ENCODE peak calls at places on chromosomes 3 and 15, in seven cellular contexts. One of them, this sample, is unnamed.

GRCh38 chr3:47057212-47057671 is 77.8 kb downstream of the NBEAL2 start:
- DNase-seq in activated CD8-positive, alpha-beta memory T cell treated with anti-CD3 and anti-CD28 coated beads for 48 hours: peak
- DNase-seq in erythroblast: no peak
- DNase-seq in activated naive CD8-positive, alpha-beta T cell treated with anti-CD3 and anti-CD28 coated beads for 36 hours: peak
- DNase-seq in skeletal muscle cell: no peak
- DNase-seq in GM12865: peak
- DNase-seq in NCI-H2029 treated with DMSO at 0.1 percent for 48 hours: no peak
- DNase-seq in this sample: no peak

GRCh38 chr3:37147676-37148075 is 26.7 kb downstream of the LRRFIP2 start:
- DNase-seq in activated CD8-positive, alpha-beta memory T cell treated with anti-CD3 and anti-CD28 coated beads for 48 hours: no peak
- DNase-seq in erythroblast: no peak
- DNase-seq in activated naive CD8-positive, alpha-beta T cell treated with anti-CD3 and anti-CD28 coated beads for 36 hours: no peak
- DNase-seq in skeletal muscle cell: no peak
- DNase-seq in GM12865: no peak
- DNase-seq in NCI-H2029 treated with DMSO at 0.1 percent for 48 hours: no peak
- DNase-seq in this sample: no peak

GRCh38 chr3:18019178-18019530 is 276.7 kb upstream of the TBC1D5 start:
- DNase-seq in activated CD8-positive, alpha-beta memory T cell treated with anti-CD3 and anti-CD28 coated beads for 48 hours: no peak
- DNase-seq in erythroblast: no peak
- DNase-seq in activated naive CD8-positive, alpha-beta T cell treated with anti-CD3 and anti-CD28 coated beads for 36 hours: no peak
- DNase-seq in skeletal muscle cell: no peak
- DNase-seq in GM12865: no peak
- DNase-seq in NCI-H2029 treated with DMSO at 0.1 percent for 48 hours: no peak
- DNase-seq in this sample: no peak

GRCh38 chr3:85576091-85576690 is 617.4 kb downstream of the CADM2 start:
- DNase-seq in activated CD8-positive, alpha-beta memory T cell treated with anti-CD3 and anti-CD28 coated beads for 48 hours: no peak
- DNase-seq in erythroblast: peak
- DNase-seq in activated naive CD8-positive, alpha-beta T cell treated with anti-CD3 and anti-CD28 coated beads for 36 hours: peak
- DNase-seq in skeletal muscle cell: no peak
- DNase-seq in GM12865: peak
- DNase-seq in NCI-H2029 treated with DMSO at 0.1 percent for 48 hours: peak
- DNase-seq in this sample: peak

GRCh38 chr3:128504957-128505730 is 12.1 kb upstream of the GATA2 start:
- DNase-seq in activated CD8-positive, alpha-beta memory T cell treated with anti-CD3 and anti-CD28 coated beads for 48 hours: no peak
- DNase-seq in erythroblast: peak
- DNase-seq in activated naive CD8-positive, alpha-beta T cell treated with anti-CD3 and anti-CD28 coated beads for 36 hours: no peak
- DNase-seq in skeletal muscle cell: no peak
- DNase-seq in GM12865: no peak
- DNase-seq in NCI-H2029 treated with DMSO at 0.1 percent for 48 hours: no peak
- DNase-seq in this sample: no peak

GRCh38 chr3:52054689-52055511 is 1.5 kb downstream of the DUSP7 start:
- DNase-seq in activated CD8-positive, alpha-beta memory T cell treated with anti-CD3 and anti-CD28 coated beads for 48 hours: no peak
- DNase-seq in erythroblast: peak
- DNase-seq in activated naive CD8-positive, alpha-beta T cell treated with anti-CD3 and anti-CD28 coated beads for 36 hours: peak
- DNase-seq in skeletal muscle cell: no peak
- DNase-seq in GM12865: no peak
- DNase-seq in NCI-H2029 treated with DMSO at 0.1 percent for 48 hours: no peak
- DNase-seq in this sample: peak

GRCh38 chr3:143718463-143718862 is 129.8 kb downstream of the SLC9A9 start:
- DNase-seq in activated CD8-positive, alpha-beta memory T cell treated with anti-CD3 and anti-CD28 coated beads for 48 hours: no peak
- DNase-seq in erythroblast: no peak
- DNase-seq in activated naive CD8-positive, alpha-beta T cell treated with anti-CD3 and anti-CD28 coated beads for 36 hours: no peak
- DNase-seq in skeletal muscle cell: no peak
- DNase-seq in GM12865: no peak
- DNase-seq in NCI-H2029 treated with DMSO at 0.1 percent for 48 hours: peak
- DNase-seq in this sample: no peak

GRCh38 chr3:193812078-193812725 is 219.2 kb downstream of the OPA1 start:
- DNase-seq in activated CD8-positive, alpha-beta memory T cell treated with anti-CD3 and anti-CD28 coated beads for 48 hours: no peak
- DNase-seq in erythroblast: no peak
- DNase-seq in activated naive CD8-positive, alpha-beta T cell treated with anti-CD3 and anti-CD28 coated beads for 36 hours: no peak
- DNase-seq in skeletal muscle cell: no peak
- DNase-seq in GM12865: no peak
- DNase-seq in NCI-H2029 treated with DMSO at 0.1 percent for 48 hours: no peak
- DNase-seq in this sample: no peak

GRCh38 chr15:98896802-98897732 is 110.5 kb downstream of the PGPEP1L start:
- DNase-seq in activated CD8-positive, alpha-beta memory T cell treated with anti-CD3 and anti-CD28 coated beads for 48 hours: no peak
- DNase-seq in erythroblast: peak
- DNase-seq in activated naive CD8-positive, alpha-beta T cell treated with anti-CD3 and anti-CD28 coated beads for 36 hours: no peak
- DNase-seq in skeletal muscle cell: peak
- DNase-seq in GM12865: no peak
- DNase-seq in NCI-H2029 treated with DMSO at 0.1 percent for 48 hours: no peak
- DNase-seq in this sample: no peak

GRCh38 chr15:29924750-29925149 is 102.5 kb upstream of the TJP1 start:
- DNase-seq in activated CD8-positive, alpha-beta memory T cell treated with anti-CD3 and anti-CD28 coated beads for 48 hours: no peak
- DNase-seq in erythroblast: no peak
- DNase-seq in activated naive CD8-positive, alpha-beta T cell treated with anti-CD3 and anti-CD28 coated beads for 36 hours: no peak
- DNase-seq in skeletal muscle cell: no peak
- DNase-seq in GM12865: no peak
- DNase-seq in NCI-H2029 treated with DMSO at 0.1 percent for 48 hours: no peak
- DNase-seq in this sample: peak

GRCh38 chr3:56862352-56863062 is 60.8 kb upstream of the ARHGEF3 start:
- DNase-seq in activated CD8-positive, alpha-beta memory T cell treated with anti-CD3 and anti-CD28 coated beads for 48 hours: no peak
- DNase-seq in erythroblast: no peak
- DNase-seq in activated naive CD8-positive, alpha-beta T cell treated with anti-CD3 and anti-CD28 coated beads for 36 hours: peak
- DNase-seq in skeletal muscle cell: peak
- DNase-seq in GM12865: peak
- DNase-seq in NCI-H2029 treated with DMSO at 0.1 percent for 48 hours: no peak
- DNase-seq in this sample: no peak

GRCh38 chr3:4474683-4475490 is 7.8 kb upstream of the SUMF1 start:
- DNase-seq in activated CD8-positive, alpha-beta memory T cell treated with anti-CD3 and anti-CD28 coated beads for 48 hours: no peak
- DNase-seq in erythroblast: no peak
- DNase-seq in activated naive CD8-positive, alpha-beta T cell treated with anti-CD3 and anti-CD28 coated beads for 36 hours: peak
- DNase-seq in skeletal muscle cell: peak
- DNase-seq in GM12865: peak
- DNase-seq in NCI-H2029 treated with DMSO at 0.1 percent for 48 hours: no peak
- DNase-seq in this sample: no peak

GRCh38 chr3:50627407-50628051 is 10.6 kb downstream of the MAPKAPK3 start:
- DNase-seq in activated CD8-positive, alpha-beta memory T cell treated with anti-CD3 and anti-CD28 coated beads for 48 hours: no peak
- DNase-seq in erythroblast: peak
- DNase-seq in activated naive CD8-positive, alpha-beta T cell treated with anti-CD3 and anti-CD28 coated beads for 36 hours: no peak
- DNase-seq in skeletal muscle cell: peak
- DNase-seq in GM12865: no peak
- DNase-seq in NCI-H2029 treated with DMSO at 0.1 percent for 48 hours: no peak
- DNase-seq in this sample: no peak

GRCh38 chr3:56988874-56989433 is 71.5 kb upstream of the SPATA12 start:
- DNase-seq in activated CD8-positive, alpha-beta memory T cell treated with anti-CD3 and anti-CD28 coated beads for 48 hours: peak
- DNase-seq in erythroblast: peak
- DNase-seq in activated naive CD8-positive, alpha-beta T cell treated with anti-CD3 and anti-CD28 coated beads for 36 hours: peak
- DNase-seq in skeletal muscle cell: no peak
- DNase-seq in GM12865: peak
- DNase-seq in NCI-H2029 treated with DMSO at 0.1 percent for 48 hours: peak
- DNase-seq in this sample: peak

GRCh38 chr15:42364529-42364928 is 5.2 kb downstream of the CAPN3 start:
- DNase-seq in activated CD8-positive, alpha-beta memory T cell treated with anti-CD3 and anti-CD28 coated beads for 48 hours: no peak
- DNase-seq in erythroblast: no peak
- DNase-seq in activated naive CD8-positive, alpha-beta T cell treated with anti-CD3 and anti-CD28 coated beads for 36 hours: no peak
- DNase-seq in skeletal muscle cell: no peak
- DNase-seq in GM12865: no peak
- DNase-seq in NCI-H2029 treated with DMSO at 0.1 percent for 48 hours: no peak
- DNase-seq in this sample: no peak

GRCh38 chr3:4983739-4984510 is 4.7 kb downstream of the BHLHE40 start:
- DNase-seq in activated CD8-positive, alpha-beta memory T cell treated with anti-CD3 and anti-CD28 coated beads for 48 hours: peak
- DNase-seq in erythroblast: peak
- DNase-seq in activated naive CD8-positive, alpha-beta T cell treated with anti-CD3 and anti-CD28 coated beads for 36 hours: peak
- DNase-seq in skeletal muscle cell: peak
- DNase-seq in GM12865: peak
- DNase-seq in NCI-H2029 treated with DMSO at 0.1 percent for 48 hours: no peak
- DNase-seq in this sample: peak

GRCh38 chr3:10378742-10379141 is 57.8 kb upstream of the SEC13 start:
- DNase-seq in activated CD8-positive, alpha-beta memory T cell treated with anti-CD3 and anti-CD28 coated beads for 48 hours: no peak
- DNase-seq in erythroblast: no peak
- DNase-seq in activated naive CD8-positive, alpha-beta T cell treated with anti-CD3 and anti-CD28 coated beads for 36 hours: no peak
- DNase-seq in skeletal muscle cell: no peak
- DNase-seq in GM12865: no peak
- DNase-seq in NCI-H2029 treated with DMSO at 0.1 percent for 48 hours: no peak
- DNase-seq in this sample: no peak

GRCh38 chr3:115245899-115246298 is 98.8 kb upstream of the ZBTB20 start:
- DNase-seq in activated CD8-positive, alpha-beta memory T cell treated with anti-CD3 and anti-CD28 coated beads for 48 hours: no peak
- DNase-seq in erythroblast: no peak
- DNase-seq in activated naive CD8-positive, alpha-beta T cell treated with anti-CD3 and anti-CD28 coated beads for 36 hours: no peak
- DNase-seq in skeletal muscle cell: no peak
- DNase-seq in GM12865: no peak
- DNase-seq in NCI-H2029 treated with DMSO at 0.1 percent for 48 hours: no peak
- DNase-seq in this sample: no peak

GRCh38 chr3:161295325-161295724 is 74.2 kb downstream of the NMD3 start:
- DNase-seq in activated CD8-positive, alpha-beta memory T cell treated with anti-CD3 and anti-CD28 coated beads for 48 hours: no peak
- DNase-seq in erythroblast: no peak
- DNase-seq in activated naive CD8-positive, alpha-beta T cell treated with anti-CD3 and anti-CD28 coated beads for 36 hours: no peak
- DNase-seq in skeletal muscle cell: no peak
- DNase-seq in GM12865: no peak
- DNase-seq in NCI-H2029 treated with DMSO at 0.1 percent for 48 hours: no peak
- DNase-seq in this sample: no peak

GRCh38 chr3:38278841-38279240 is 3.3 kb upstream of the SLC22A14 start:
- DNase-seq in activated CD8-positive, alpha-beta memory T cell treated with anti-CD3 and anti-CD28 coated beads for 48 hours: no peak
- DNase-seq in erythroblast: no peak
- DNase-seq in activated naive CD8-positive, alpha-beta T cell treated with anti-CD3 and anti-CD28 coated beads for 36 hours: no peak
- DNase-seq in skeletal muscle cell: no peak
- DNase-seq in GM12865: no peak
- DNase-seq in NCI-H2029 treated with DMSO at 0.1 percent for 48 hours: no peak
- DNase-seq in this sample: no peak

GRCh38 chr15:34043391-34043790 is 4.4 kb upstream of the AVEN start:
- DNase-seq in activated CD8-positive, alpha-beta memory T cell treated with anti-CD3 and anti-CD28 coated beads for 48 hours: no peak
- DNase-seq in erythroblast: no peak
- DNase-seq in activated naive CD8-positive, alpha-beta T cell treated with anti-CD3 and anti-CD28 coated beads for 36 hours: no peak
- DNase-seq in skeletal muscle cell: no peak
- DNase-seq in GM12865: no peak
- DNase-seq in NCI-H2029 treated with DMSO at 0.1 percent for 48 hours: no peak
- DNase-seq in this sample: no peak

GRCh38 chr3:20037255-20037996 is 2.8 kb upstream of the KAT2B start:
- DNase-seq in activated CD8-positive, alpha-beta memory T cell treated with anti-CD3 and anti-CD28 coated beads for 48 hours: no peak
- DNase-seq in erythroblast: no peak
- DNase-seq in activated naive CD8-positive, alpha-beta T cell treated with anti-CD3 and anti-CD28 coated beads for 36 hours: no peak
- DNase-seq in skeletal muscle cell: no peak
- DNase-seq in GM12865: no peak
- DNase-seq in NCI-H2029 treated with DMSO at 0.1 percent for 48 hours: no peak
- DNase-seq in this sample: no peak

GRCh38 chr3:36700537-36701248 is 63.7 kb downstream of the DCLK3 start:
- DNase-seq in activated CD8-positive, alpha-beta memory T cell treated with anti-CD3 and anti-CD28 coated beads for 48 hours: no peak
- DNase-seq in erythroblast: peak
- DNase-seq in activated naive CD8-positive, alpha-beta T cell treated with anti-CD3 and anti-CD28 coated beads for 36 hours: peak
- DNase-seq in skeletal muscle cell: peak
- DNase-seq in GM12865: peak
- DNase-seq in NCI-H2029 treated with DMSO at 0.1 percent for 48 hours: peak
- DNase-seq in this sample: no peak

GRCh38 chr15:45026646-45027045 is 3.7 kb downstream of the SORD start:
- DNase-seq in activated CD8-positive, alpha-beta memory T cell treated with anti-CD3 and anti-CD28 coated beads for 48 hours: no peak
- DNase-seq in erythroblast: peak
- DNase-seq in activated naive CD8-positive, alpha-beta T cell treated with anti-CD3 and anti-CD28 coated beads for 36 hours: no peak
- DNase-seq in skeletal muscle cell: no peak
- DNase-seq in GM12865: no peak
- DNase-seq in NCI-H2029 treated with DMSO at 0.1 percent for 48 hours: no peak
- DNase-seq in this sample: no peak

GRCh38 chr15:25333049-25333448 is 105.8 kb downstream of the UBE3A start:
- DNase-seq in activated CD8-positive, alpha-beta memory T cell treated with anti-CD3 and anti-CD28 coated beads for 48 hours: no peak
- DNase-seq in erythroblast: no peak
- DNase-seq in activated naive CD8-positive, alpha-beta T cell treated with anti-CD3 and anti-CD28 coated beads for 36 hours: no peak
- DNase-seq in skeletal muscle cell: no peak
- DNase-seq in GM12865: no peak
- DNase-seq in NCI-H2029 treated with DMSO at 0.1 percent for 48 hours: no peak
- DNase-seq in this sample: peak

GRCh38 chr3:8851703-8852102 is 82.3 kb upstream of the OXTR start:
- DNase-seq in activated CD8-positive, alpha-beta memory T cell treated with anti-CD3 and anti-CD28 coated beads for 48 hours: no peak
- DNase-seq in erythroblast: no peak
- DNase-seq in activated naive CD8-positive, alpha-beta T cell treated with anti-CD3 and anti-CD28 coated beads for 36 hours: no peak
- DNase-seq in skeletal muscle cell: no peak
- DNase-seq in GM12865: no peak
- DNase-seq in NCI-H2029 treated with DMSO at 0.1 percent for 48 hours: no peak
- DNase-seq in this sample: no peak

GRCh38 chr15:36903195-36903594 is 197.2 kb downstream of the MEIS2 start:
- DNase-seq in activated CD8-positive, alpha-beta memory T cell treated with anti-CD3 and anti-CD28 coated beads for 48 hours: no peak
- DNase-seq in erythroblast: no peak
- DNase-seq in activated naive CD8-positive, alpha-beta T cell treated with anti-CD3 and anti-CD28 coated beads for 36 hours: no peak
- DNase-seq in skeletal muscle cell: no peak
- DNase-seq in GM12865: no peak
- DNase-seq in NCI-H2029 treated with DMSO at 0.1 percent for 48 hours: no peak
- DNase-seq in this sample: no peak

GRCh38 chr3:125220183-125220582 is 7.6 kb upstream of the SLC12A8 start:
- DNase-seq in activated CD8-positive, alpha-beta memory T cell treated with anti-CD3 and anti-CD28 coated beads for 48 hours: no peak
- DNase-seq in erythroblast: no peak
- DNase-seq in activated naive CD8-positive, alpha-beta T cell treated with anti-CD3 and anti-CD28 coated beads for 36 hours: no peak
- DNase-seq in skeletal muscle cell: no peak
- DNase-seq in GM12865: no peak
- DNase-seq in NCI-H2029 treated with DMSO at 0.1 percent for 48 hours: no peak
- DNase-seq in this sample: no peak

GRCh38 chr3:127959873-127960272 is 44.8 kb downstream of the KBTBD12 start:
- DNase-seq in activated CD8-positive, alpha-beta memory T cell treated with anti-CD3 and anti-CD28 coated beads for 48 hours: no peak
- DNase-seq in erythroblast: peak
- DNase-seq in activated naive CD8-positive, alpha-beta T cell treated with anti-CD3 and anti-CD28 coated beads for 36 hours: no peak
- DNase-seq in skeletal muscle cell: no peak
- DNase-seq in GM12865: peak
- DNase-seq in NCI-H2029 treated with DMSO at 0.1 percent for 48 hours: no peak
- DNase-seq in this sample: peak

GRCh38 chr15:35137175-35137574 is 52.1 kb upstream of the NANOGP8 start:
- DNase-seq in activated CD8-positive, alpha-beta memory T cell treated with anti-CD3 and anti-CD28 coated beads for 48 hours: no peak
- DNase-seq in erythroblast: no peak
- DNase-seq in activated naive CD8-positive, alpha-beta T cell treated with anti-CD3 and anti-CD28 coated beads for 36 hours: no peak
- DNase-seq in skeletal muscle cell: no peak
- DNase-seq in GM12865: no peak
- DNase-seq in NCI-H2029 treated with DMSO at 0.1 percent for 48 hours: no peak
- DNase-seq in this sample: no peak

GRCh38 chr3:186466391-186466974 is 77.7 kb downstream of the CRYGS start:
- DNase-seq in activated CD8-positive, alpha-beta memory T cell treated with anti-CD3 and anti-CD28 coated beads for 48 hours: no peak
- DNase-seq in erythroblast: no peak
- DNase-seq in activated naive CD8-positive, alpha-beta T cell treated with anti-CD3 and anti-CD28 coated beads for 36 hours: no peak
- DNase-seq in skeletal muscle cell: no peak
- DNase-seq in GM12865: no peak
- DNase-seq in NCI-H2029 treated with DMSO at 0.1 percent for 48 hours: no peak
- DNase-seq in this sample: no peak

GRCh38 chr15:49962044-49962602 is 156.9 kb downstream of the ATP8B4 start:
- DNase-seq in activated CD8-positive, alpha-beta memory T cell treated with anti-CD3 and anti-CD28 coated beads for 48 hours: no peak
- DNase-seq in erythroblast: no peak
- DNase-seq in activated naive CD8-positive, alpha-beta T cell treated with anti-CD3 and anti-CD28 coated beads for 36 hours: no peak
- DNase-seq in skeletal muscle cell: no peak
- DNase-seq in GM12865: no peak
- DNase-seq in NCI-H2029 treated with DMSO at 0.1 percent for 48 hours: no peak
- DNase-seq in this sample: no peak